ENCODE peak calls at places on chromosome 6, in four cellular contexts. N, E, P and H are unnamed samples.

GRCh38 chr6:130943738-130944137 is 116.5 kb downstream of the SMLR1 start:
- DNase-seq in N (no peak), E (no peak), P (no peak), H (no peak)

GRCh38 chr6:36377594-36377993 is 9.9 kb downstream of the ETV7 start:
- DNase-seq in N (no peak), E (no peak), P (no peak), H (no peak)

GRCh38 chr6:37585523-37585905 is 85.8 kb upstream of the CCDC167 start:
- DNase-seq in N (no peak), E (no peak), P (no peak), H (no peak)

GRCh38 chr6:158706369-158706982 is 56.6 kb downstream of the SYTL3 start:
- DNase-seq in N (peak; percentile 74), E (peak; percentile 73), P (peak; percentile 75), H (peak; percentile 91)

GRCh38 chr6:39464067-39464466 is 141.6 kb upstream of the KCNK16 start:
- DNase-seq in N (no peak), E (no peak), P (no peak), H (no peak)

GRCh38 chr6:294656-295565 is 2.6 kb downstream of the DUSP22 start:
- DNase-seq in N (no peak), E (no peak), P (no peak), H (no peak)

GRCh38 chr6:3849681-3850450 is 693 bp downstream of the FAM50B start:
- DNase-seq in N (peak; percentile 28), E (peak; percentile 45), P (peak; percentile 75), H (peak; percentile 44)

GRCh38 chr6:14375940-14376339 is 258.4 kb downstream of the CD83 start:
- DNase-seq in N (no peak), E (no peak), P (no peak), H (no peak)

GRCh38 chr6:73180076-73180717 is 45.1 kb downstream of the KHDC1L start:
- DNase-seq in N (no peak), E (no peak), P (no peak), H (no peak)

GRCh38 chr6:139271056-139271455 is 20.7 kb downstream of the TXLNB start:
- DNase-seq in N (no peak), E (no peak), P (no peak), H (no peak)

GRCh38 chr6:46626228-46626909 is 26.2 kb downstream of the CYP39A1 start:
- DNase-seq in N (no peak), E (peak; percentile 64), P (no peak), H (no peak)

GRCh38 chr6:110415297-110415916 is at the start of gene DDO:
- DNase-seq in N (peak; percentile 83), E (no peak), P (peak; percentile 75), H (peak; percentile 91)

GRCh38 chr6:1136856-1137255 is 175.0 kb upstream of the FOXQ1 start:
- DNase-seq in N (no peak), E (no peak), P (no peak), H (no peak)

GRCh38 chr6:109867970-109868358 is 110.1 kb upstream of the GPR6 start:
- DNase-seq in N (peak; percentile 41), E (no peak), P (no peak), H (no peak)

GRCh38 chr6:15897063-15897934 is 231.6 kb upstream of the MYLIP start:
- DNase-seq in N (peak; percentile 40), E (peak; percentile 23), P (no peak), H (peak; percentile 74)

GRCh38 chr6:164532546-164533362 is 776.7 kb downstream of the C6orf118 start:
- DNase-seq in N (no peak), E (peak; percentile 4), P (no peak), H (no peak)

GRCh38 chr6:148247386-148248063 is 95.1 kb upstream of the SASH1 start:
- DNase-seq in N (no peak), E (no peak), P (no peak), H (no peak)

GRCh38 chr6:18362058-18362561 is 25.0 kb upstream of the RNF144B start:
- DNase-seq in N (peak; percentile 29), E (no peak), P (no peak), H (no peak)

GRCh38 chr6:36788768-36789167 is 50.5 kb downstream of the CPNE5 start:
- DNase-seq in N (no peak), E (peak; percentile 44), P (no peak), H (peak; percentile 5)

DNA sequence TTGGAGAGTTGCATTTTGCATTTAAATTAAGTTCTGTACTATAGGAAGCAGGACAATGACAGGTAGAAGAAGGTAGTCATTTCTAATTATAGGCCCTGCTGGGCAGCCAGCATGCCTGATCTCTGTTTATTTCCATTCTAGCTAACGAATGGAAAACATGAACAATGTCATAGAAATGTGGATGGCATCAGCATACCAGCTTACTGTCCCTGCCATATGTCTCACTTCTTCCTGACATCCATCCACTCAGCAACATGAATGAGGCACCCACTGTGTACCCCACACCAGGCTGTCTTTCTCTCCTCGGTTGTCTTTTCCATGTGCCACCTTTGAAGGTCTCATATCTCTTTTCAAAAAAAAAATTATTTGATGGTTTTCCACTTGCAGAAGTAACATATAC is 11.1 kb downstream of the ADTRP start:
- DNase-seq in N (no peak), E (no peak), P (no peak), H (no peak)
- H3K4me1 ChIP-seq in N (no peaks in the 10 kb centered on the region), E (peaks cover 34% of the 10 kb centered on the region), P (peaks cover 37% of the 10 kb centered on the region), H (peaks cover 12% of the 10 kb centered on the region)

GRCh38 chr6:169266746-169267629 is 13.3 kb upstream of the THBS2 start:
- DNase-seq in N (no peak), E (no peak), P (no peak), H (no peak)

GRCh38 chr6:169265486-169266131 is 12.0 kb upstream of the THBS2 start:
- DNase-seq in N (no peak), E (no peak), P (no peak), H (no peak)

GRCh38 chr6:169271158-169271936 is 17.7 kb upstream of the THBS2 start:
- DNase-seq in N (no peak), E (peak; percentile 36), P (no peak), H (no peak)

GRCh38 chr6:169266261-169266660 is 12.6 kb upstream of the THBS2 start:
- DNase-seq in N (no peak), E (no peak), P (no peak), H (no peak)

DNA sequence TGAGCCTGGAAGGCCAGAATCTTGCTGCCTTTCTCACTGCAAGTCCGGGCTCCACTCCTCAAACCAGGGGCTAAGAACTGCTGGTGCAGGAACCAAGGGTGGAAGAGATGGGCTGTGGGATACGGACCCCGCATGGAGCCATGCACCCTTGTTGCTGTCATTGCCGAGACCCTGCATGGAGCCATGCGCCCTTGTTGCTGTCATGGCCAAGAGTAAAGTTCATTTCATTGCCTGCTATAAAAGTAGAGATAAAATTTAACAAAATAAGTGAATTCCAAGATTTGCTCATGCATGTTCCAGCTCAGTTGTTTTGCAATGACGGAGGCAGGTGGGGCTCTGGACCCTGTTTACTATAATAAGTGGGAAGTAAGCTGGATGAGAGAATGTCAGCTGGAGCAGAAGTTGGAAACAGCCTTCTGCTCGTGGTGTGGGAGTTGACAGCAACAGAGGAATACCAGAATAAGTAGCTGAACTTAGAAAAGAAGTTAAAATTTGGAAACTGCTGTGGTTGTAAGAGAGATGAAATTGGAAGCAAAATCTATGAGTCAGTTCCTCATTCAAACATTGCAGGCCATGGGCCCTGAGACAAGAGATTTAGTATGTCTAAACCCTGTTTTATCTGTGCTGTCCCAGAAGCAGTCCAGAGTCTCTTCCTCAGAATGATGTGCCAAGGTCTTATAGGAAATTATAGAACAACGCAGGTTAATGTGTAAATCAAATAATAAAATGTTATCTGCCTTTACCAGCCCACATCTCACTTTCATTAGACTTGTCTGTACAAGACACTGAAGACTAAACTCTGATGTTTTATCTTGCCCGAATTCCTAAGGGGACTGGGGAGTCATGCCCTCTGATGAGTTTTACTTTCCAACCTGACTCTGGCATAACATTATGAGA is 15.8 kb upstream of the THBS2 start:
- DNase-seq in N (peak; percentile 94), E (no peak), P (no peak), H (peak; percentile 71)
- H3K4me3 ChIP-seq in N (no peak overlapping the region), E (no peak overlapping the region), P (no peak overlapping the region), H (no peak overlapping the region)

GRCh38 chr6:136037246-136037884 is 185.9 kb downstream of the PDE7B start:
- DNase-seq in N (peak; percentile 17), E (no peak), P (no peak), H (no peak)

GRCh38 chr6:136036601-136037000 is 185.1 kb downstream of the PDE7B start:
- DNase-seq in N (no peak), E (no peak), P (no peak), H (no peak)

GRCh38 chr6:136037885-136038460 is 186.5 kb downstream of the PDE7B start:
- DNase-seq in N (peak; percentile 41), E (no peak), P (peak; percentile 66), H (peak; percentile 23)

GRCh38 chr6:136038531-136038930 is 187.0 kb downstream of the PDE7B start:
- DNase-seq in N (no peak), E (no peak), P (no peak), H (no peak)

DNA sequence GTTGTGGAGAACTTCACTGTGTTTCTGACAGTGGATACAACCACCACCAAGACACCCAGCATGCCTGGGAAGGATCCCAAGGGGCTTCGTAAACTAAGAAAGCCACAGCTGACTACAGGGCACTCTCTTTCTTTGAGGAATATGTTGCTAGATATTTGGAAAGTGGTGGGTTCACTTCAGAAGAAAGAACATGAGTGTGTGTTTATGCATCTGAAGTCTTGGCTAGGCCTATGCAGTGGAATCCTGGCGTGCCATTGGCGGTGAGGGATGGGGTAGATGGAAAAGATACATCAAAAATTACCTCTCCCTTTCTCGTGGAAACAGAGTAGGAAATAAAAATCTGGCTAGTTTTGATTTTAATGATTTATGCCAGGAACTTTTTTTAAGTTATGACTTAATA is 187.7 kb downstream of the PDE7B start:
- DNase-seq in N (no peak), E (no peak), P (no peak), H (no peak)
- H3K27ac ChIP-seq in N (peak overlapping the region; percentile 89), E (no peak overlapping the region), P (no peak overlapping the region), H (peak overlapping the region; percentile 47)

GRCh38 chr6:33630014-33630413 is 8.9 kb downstream of the ITPR3 start:
- DNase-seq in N (no peak), E (no peak), P (no peak), H (no peak)
- H3K4me1 ChIP-seq in N (peaks cover 7% of the 10 kb centered on the region), E (peaks cover 41% of the 10 kb centered on the region), P (peaks cover 47% of the 10 kb centered on the region), H (no peaks in the 10 kb centered on the region)